ENCODE peak calls at places on chromosomes 11 and 22, in four cellular contexts. One of them, this sample, is unnamed.

GRCh38 chr11:17421781-17422180 is 33.3 kb upstream of the KCNJ11 start:
- DNase-seq in HCT116: no peak
- DNase-seq in K562: no peak
- DNase-seq in HepG2: no peak
- DNase-seq in this sample: no peak

GRCh38 chr22:26122920-26123468 is 46.3 kb upstream of the SEZ6L start:
- DNase-seq in HCT116: no peak
- DNase-seq in K562: no peak
- DNase-seq in HepG2: no peak
- DNase-seq in this sample: no peak

GRCh38 chr22:23823331-23823791 is 15.4 kb downstream of the DERL3 start:
- DNase-seq in HCT116: no peak
- DNase-seq in K562: no peak
- DNase-seq in HepG2: no peak
- DNase-seq in this sample: no peak

GRCh38 chr22:20423636-20424511 is 13.8 kb downstream of the SCARF2 start:
- DNase-seq in HCT116: no peak
- DNase-seq in K562: no peak
- DNase-seq in HepG2: peak
- DNase-seq in this sample: no peak

GRCh38 chr11:27754035-27755017 is 54.1 kb upstream of the BDNF start:
- DNase-seq in HCT116: no peak
- DNase-seq in K562: no peak
- DNase-seq in HepG2: no peak
- DNase-seq in this sample: no peak

GRCh38 chr11:45285289-45285828 is 782 bp downstream of the SYT13 start:
- DNase-seq in HCT116: no peak
- DNase-seq in K562: no peak
- DNase-seq in HepG2: no peak
- DNase-seq in this sample: no peak

GRCh38 chr11:12074529-12075195 is 35.7 kb upstream of the MICAL2 start:
- DNase-seq in HCT116: no peak
- DNase-seq in K562: no peak
- DNase-seq in HepG2: no peak
- DNase-seq in this sample: no peak

GRCh38 chr22:17724241-17724640 is 50.0 kb downstream of the BID start:
- DNase-seq in HCT116: no peak
- DNase-seq in K562: no peak
- DNase-seq in HepG2: no peak
- DNase-seq in this sample: no peak

GRCh38 chr11:90288207-90288821 is 65.5 kb upstream of the CHORDC1 start:
- DNase-seq in HCT116: peak
- DNase-seq in K562: peak
- DNase-seq in HepG2: peak
- DNase-seq in this sample: peak

GRCh38 chr11:128936546-128937275 is 6.0 kb downstream of the TP53AIP1 start:
- DNase-seq in HCT116: no peak
- DNase-seq in K562: no peak
- DNase-seq in HepG2: peak
- DNase-seq in this sample: no peak

GRCh38 chr11:130413383-130414106 is 14.9 kb downstream of the ADAMTS8 start:
- DNase-seq in HCT116: no peak
- DNase-seq in K562: no peak
- DNase-seq in HepG2: no peak
- DNase-seq in this sample: peak

GRCh38 chr11:102158151-102158734 is 48.0 kb downstream of the YAP1 start:
- DNase-seq in HCT116: no peak
- DNase-seq in K562: no peak
- DNase-seq in HepG2: no peak
- DNase-seq in this sample: no peak

GRCh38 chr11:71459767-71460320 is 6.8 kb downstream of the NADSYN1 start:
- DNase-seq in HCT116: no peak
- DNase-seq in K562: no peak
- DNase-seq in HepG2: no peak
- DNase-seq in this sample: no peak

GRCh38 chr11:9838961-9839360 is 175.1 kb downstream of the SWAP70 start:
- DNase-seq in HCT116: no peak
- DNase-seq in K562: no peak
- DNase-seq in HepG2: no peak
- DNase-seq in this sample: no peak

GRCh38 chr11:59076876-59077571 is 9.1 kb upstream of the GLYATL1B start:
- DNase-seq in HCT116: no peak
- DNase-seq in K562: no peak
- DNase-seq in HepG2: no peak
- DNase-seq in this sample: no peak

GRCh38 chr11:121406291-121406690 is 45.8 kb upstream of the SORL1 start:
- DNase-seq in HCT116: no peak
- DNase-seq in K562: no peak
- DNase-seq in HepG2: no peak
- DNase-seq in this sample: no peak

GRCh38 chr11:45105233-45105992 is 41.0 kb upstream of the PRDM11 start:
- DNase-seq in HCT116: peak
- DNase-seq in K562: peak
- DNase-seq in HepG2: peak
- DNase-seq in this sample: no peak

GRCh38 chr22:40312050-40312449 is 34.2 kb upstream of the ADSL start:
- DNase-seq in HCT116: no peak
- DNase-seq in K562: no peak
- DNase-seq in HepG2: no peak
- DNase-seq in this sample: no peak

DNA sequence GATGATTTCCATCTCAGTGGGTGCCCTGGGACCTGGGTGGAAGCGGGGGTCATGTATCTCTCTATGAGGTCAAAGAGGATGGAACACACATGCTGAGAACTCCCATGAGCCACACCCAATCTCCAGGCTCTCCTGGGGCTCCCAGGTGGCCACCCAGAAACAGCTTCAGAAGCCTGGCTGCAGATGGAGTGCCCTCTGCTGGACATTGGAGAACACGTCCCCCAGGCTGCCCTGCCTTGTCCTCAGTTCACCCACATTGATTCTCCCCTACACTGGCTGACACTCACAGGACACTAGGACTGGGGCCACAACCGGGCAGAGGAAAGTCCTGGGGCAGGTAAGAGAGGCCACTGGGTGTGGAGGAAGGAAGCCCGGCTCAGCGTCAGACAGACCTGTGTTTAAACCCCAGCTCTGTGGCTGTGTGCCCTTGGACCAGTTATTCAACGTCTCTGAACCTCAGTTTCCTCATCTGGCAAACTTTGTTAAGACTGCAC is 4.5 kb upstream of the NOL12 start:
- DNase-seq in HCT116: peak
- DNase-seq in K562: peak
- DNase-seq in HepG2: peak
- DNase-seq in this sample: peak
- H3K27ac ChIP-seq in HCT116: peak
- H3K27ac ChIP-seq in K562: no peak
- H3K27ac ChIP-seq in HepG2: no peak
- H3K27ac ChIP-seq in this sample: peak

DNA sequence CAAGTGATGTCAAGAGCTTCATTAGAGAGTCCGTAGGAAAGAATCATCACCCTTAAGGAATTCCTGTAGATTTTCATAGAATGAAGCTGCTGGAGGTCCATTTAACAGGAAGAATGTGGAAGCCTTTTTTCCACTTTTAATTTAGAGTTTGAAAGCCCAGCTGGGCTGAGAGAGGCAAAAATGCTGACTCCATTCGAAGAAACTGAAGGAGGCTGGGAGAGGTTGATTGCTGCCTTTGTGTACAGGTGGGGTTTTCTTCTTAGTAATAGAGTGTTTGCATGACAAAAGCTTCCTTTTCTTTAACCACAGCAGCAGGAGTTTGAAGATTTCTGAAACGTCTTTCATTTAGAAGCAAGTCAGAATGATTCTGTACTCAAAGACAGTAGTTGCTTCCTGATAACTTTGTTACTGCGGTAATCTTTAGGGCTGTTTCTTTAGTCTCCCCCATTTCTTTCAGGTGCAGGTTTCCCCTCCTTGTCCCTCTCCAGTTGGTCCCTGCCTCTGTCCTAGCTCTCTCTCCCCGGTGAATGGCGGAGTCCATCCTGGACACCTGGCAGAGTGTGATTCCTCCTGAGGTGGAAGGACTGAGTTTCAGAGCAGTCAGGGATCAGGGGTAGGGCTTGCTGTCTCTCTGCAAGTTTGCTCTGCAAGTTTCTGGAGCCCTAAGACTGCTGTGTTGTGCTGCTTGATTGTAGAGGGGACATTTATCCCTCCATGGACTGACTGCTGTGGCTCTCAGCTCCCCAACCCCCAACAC is 166.2 kb downstream of the LDLRAD3 start:
- DNase-seq in HCT116: no peak
- DNase-seq in K562: no peak
- DNase-seq in HepG2: no peak
- DNase-seq in this sample: no peak
- TF ChIP-seq TCF7L2 in HCT116: no peak
- TF ChIP-seq TCF7L2 in K562: no peak
- TF ChIP-seq TCF7L2 in HepG2: no peak
- TF ChIP-seq TCF7L2 in this sample: no peak

DNA sequence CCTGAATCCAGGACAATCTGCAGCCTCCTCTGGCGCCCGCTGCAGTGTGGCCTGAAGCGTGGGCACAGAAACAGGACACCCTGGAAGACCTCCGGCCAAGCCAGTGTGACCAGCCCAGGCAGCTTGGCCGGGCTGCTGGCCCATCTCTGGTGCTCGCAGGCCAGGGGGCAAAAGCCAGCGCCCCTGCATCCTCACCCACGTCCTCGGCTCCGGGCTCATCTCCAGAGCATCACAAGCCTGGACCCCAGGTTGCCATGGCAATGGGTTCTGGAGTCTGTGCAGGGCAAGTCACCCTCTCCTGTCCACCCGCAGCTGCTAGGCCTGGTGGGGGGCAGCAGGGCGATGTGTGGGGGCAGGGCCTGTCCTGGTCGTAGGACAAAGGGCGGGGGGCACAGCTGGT is 9.3 kb upstream of the PDGFB start:
- DNase-seq in HCT116: no peak
- DNase-seq in K562: no peak
- DNase-seq in HepG2: no peak
- DNase-seq in this sample: no peak
- H3K27ac ChIP-seq in HCT116: peak
- H3K27ac ChIP-seq in K562: no peak
- H3K27ac ChIP-seq in HepG2: no peak
- H3K27ac ChIP-seq in this sample: peak

GRCh38 chr22:31346733-31347250 is 646 bp upstream of the PATZ1 start:
- DNase-seq in HCT116: no peak
- DNase-seq in K562: peak
- DNase-seq in HepG2: peak
- DNase-seq in this sample: no peak
- TF ChIP-seq TCF7L2 in HCT116: no peak
- TF ChIP-seq TCF7L2 in K562: no peak
- TF ChIP-seq TCF7L2 in HepG2: no peak
- TF ChIP-seq TCF7L2 in this sample: no peak

DNA sequence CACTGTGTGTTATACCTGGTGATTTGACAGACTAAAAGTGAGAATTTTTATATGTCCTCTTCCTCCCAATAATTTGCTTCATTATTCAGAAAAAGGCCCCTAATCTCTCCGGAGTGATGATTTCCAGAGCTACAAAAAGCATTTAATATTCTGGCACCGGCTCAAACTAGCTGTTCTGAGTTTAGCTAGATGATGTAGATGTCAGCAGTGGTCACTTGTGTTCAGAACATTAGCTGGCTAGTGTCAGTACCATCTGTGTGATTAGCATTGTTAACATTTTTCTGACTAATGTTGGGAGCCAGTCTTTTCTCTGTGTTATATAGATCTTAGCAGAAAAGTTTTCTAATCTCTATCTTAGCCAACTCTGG is 68.7 kb upstream of the RRM1 start:
- DNase-seq in HCT116: no peak
- DNase-seq in K562: no peak
- DNase-seq in HepG2: no peak
- DNase-seq in this sample: no peak
- H3K27ac ChIP-seq in HCT116: no peak
- H3K27ac ChIP-seq in K562: no peak
- H3K27ac ChIP-seq in HepG2: no peak
- H3K27ac ChIP-seq in this sample: no peak